ENCODE peak calls at places on chromosomes 13 and 19, in eight cellular contexts. D is uterus, E is tibial nerve, Z is NB4, N is esophagus squamous epithelium, Q is upper lobe of left lung, F is lower leg skin, W is H54. G is an unnamed sample.

GRCh38 chr13:46168818-46169217 is 13.2 kb downstream of the LCP1 start:
- DNase-seq in W (no peak), E (no peak), N (no peak), D (no peak), Q (no peak), F (no peak), Z (peak; percentile 78), G (peak; percentile 22)

GRCh38 chr13:33307820-33308219 is 22.3 kb upstream of the STARD13 start:
- DNase-seq in E (no peak), F (no peak), D (no peak), Z (no peak), N (no peak), W (no peak), Q (no peak), G (no peak)

GRCh38 chr13:54402495-54402894 is 1373.9 kb downstream of the OLFM4 start:
- DNase-seq in F (no peak), D (no peak), Q (no peak), Z (no peak), E (no peak), N (no peak), W (no peak), G (no peak)

GRCh38 chr13:48630291-48630690 is 23.4 kb upstream of the CYSLTR2 start:
- DNase-seq in Z (no peak), F (no peak), N (no peak), W (no peak), D (no peak), Q (no peak), E (no peak), G (no peak)

GRCh38 chr13:110345266-110345665 is 38.2 kb downstream of the COL4A2 start:
- DNase-seq in N (no peak), F (no peak), Z (no peak), W (no peak), E (no peak), Q (no peak), D (peak; percentile 8), G (no peak)

GRCh38 chr19:50383307-50383851 is 768 bp upstream of the POLD1 start:
- DNase-seq in Q (no peak), Z (no peak), D (no peak), E (peak; percentile 11), F (no peak), W (no peak), N (no peak), G (no peak)

GRCh38 chr13:72166102-72166660 is 299.2 kb upstream of the DACH1 start:
- DNase-seq in D (no peak), Z (no peak), E (no peak), F (no peak), W (no peak), N (no peak), Q (no peak), G (peak; percentile 4)

GRCh38 chr19:2555422-2556220 is 79.7 kb downstream of the GADD45B start:
- DNase-seq in E (no peak), N (no peak), Q (no peak), Z (no peak), W (no peak), D (no peak), F (no peak), G (no peak)

GRCh38 chr19:10209305-10209704 is 14.6 kb upstream of the DNMT1 start:
- DNase-seq in Q (no peak), E (no peak), D (no peak), F (no peak), W (no peak), Z (peak; percentile 55), N (no peak), G (no peak)

GRCh38 chr19:57249329-57249728 is 8.9 kb downstream of the ZNF805 start:
- DNase-seq in D (no peak), F (no peak), Z (no peak), E (no peak), Q (no peak), W (no peak), N (no peak), G (no peak)
- TF ChIP-seq POLR2A in D (no peak), F (no peak), Z (no peak), E (no peak), Q (no peak), W (no peak), N (no peak), G (no peak)

GRCh38 chr19:17602217-17602616 is 46.8 kb downstream of the COLGALT1 start:
- DNase-seq in W (no peak), N (no peak), Q (no peak), F (no peak), E (no peak), D (no peak), Z (no peak), G (no peak)

GRCh38 chr19:17604372-17605025 is 49.0 kb downstream of the COLGALT1 start:
- DNase-seq in Z (no peak), F (no peak), N (no peak), D (no peak), Q (no peak), W (no peak), E (no peak), G (no peak)

GRCh38 chr19:17602872-17603552 is 47.6 kb downstream of the COLGALT1 start:
- DNase-seq in Q (no peak), W (no peak), Z (no peak), F (no peak), E (no peak), N (no peak), D (no peak), G (no peak)

GRCh38 chr19:17601683-17602082 is 46.2 kb downstream of the COLGALT1 start:
- DNase-seq in F (no peak), Q (no peak), W (no peak), D (no peak), Z (no peak), E (no peak), N (no peak), G (no peak)

GRCh38 chr19:17598953-17599352 is 43.5 kb downstream of the COLGALT1 start:
- DNase-seq in E (no peak), W (no peak), Q (no peak), Z (peak; percentile 28), N (no peak), F (no peak), D (no peak), G (no peak)
- TF ChIP-seq POLR2A in E (no peak), W (no peak), Q (no peak), Z (no peak), N (no peak), F (no peak), D (no peak), G (no peak)

DNA sequence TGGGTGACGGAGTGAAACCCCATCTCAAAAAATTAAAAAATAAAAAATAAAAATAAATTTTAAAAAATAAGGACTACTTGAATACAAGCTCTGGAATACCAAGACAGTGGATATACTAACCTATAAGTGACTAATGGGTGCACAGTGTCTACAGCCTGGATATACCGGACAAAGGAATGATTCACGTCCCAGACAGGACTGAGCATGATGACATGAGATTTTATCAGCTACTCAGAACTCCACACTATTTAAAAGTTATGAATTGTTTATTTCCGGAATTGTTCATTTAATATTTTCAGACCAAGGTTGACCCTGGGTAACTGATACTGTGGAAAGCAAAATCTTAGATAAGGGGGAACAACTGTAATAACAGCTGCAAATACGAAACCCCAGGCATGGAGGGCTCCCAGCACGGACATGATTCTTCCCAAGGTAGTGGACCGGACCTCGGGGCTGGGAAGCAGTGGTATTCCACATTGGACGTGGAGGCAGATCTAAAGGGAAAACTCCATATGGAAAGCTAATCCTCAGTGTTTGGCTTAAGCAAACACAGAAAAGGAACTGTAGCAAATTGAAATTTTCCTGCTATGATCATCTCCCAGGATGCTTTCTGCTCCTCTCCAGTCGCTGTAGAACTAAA is 102.6 kb upstream of the TSHZ3 start:
- DNase-seq in W (peak; percentile 29), F (no peak), N (no peak), Z (no peak), D (no peak), E (no peak), Q (no peak), G (no peak)
- TF ChIP-seq POLR2A in W (no peak), F (no peak), N (no peak), Z (no peak), D (no peak), E (no peak), Q (no peak), G (no peak)

DNA sequence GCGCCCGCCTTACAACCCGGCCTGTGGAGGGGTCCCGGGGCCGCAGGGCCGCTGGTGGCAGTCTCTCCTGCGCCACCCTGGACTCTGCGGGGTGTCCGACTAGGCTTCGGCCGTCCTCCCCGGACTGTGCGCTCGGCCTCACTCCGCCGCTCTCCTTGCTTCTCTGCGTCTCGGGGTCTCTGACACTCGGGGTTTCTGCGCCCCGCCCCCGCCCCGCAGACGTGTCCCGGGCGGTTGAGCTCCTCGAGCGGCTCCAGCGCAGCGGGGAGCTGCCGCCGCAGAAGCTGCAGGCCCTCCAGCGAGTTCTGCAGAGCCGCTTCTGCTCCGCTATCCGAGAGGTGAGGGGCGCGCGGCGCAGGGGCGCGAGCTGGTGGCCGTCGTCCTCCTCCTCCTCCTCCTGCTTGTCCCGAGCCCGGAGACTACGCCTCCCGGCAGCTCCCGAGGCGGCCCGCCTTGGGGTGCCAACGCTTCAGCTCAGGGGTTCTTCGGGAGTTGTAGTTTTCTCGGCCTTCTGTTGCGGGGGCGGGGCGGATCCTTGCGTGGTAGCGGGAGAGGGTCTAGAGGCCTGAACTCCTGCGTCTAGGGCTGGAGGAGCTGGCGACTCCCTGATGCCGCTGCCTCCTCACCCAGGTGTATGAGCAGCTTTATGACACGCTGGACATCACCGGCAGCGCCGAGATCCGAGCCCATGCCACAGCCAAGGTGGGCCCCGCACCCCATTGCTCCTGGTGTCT is 627 bp downstream of the LIN7B start:
- DNase-seq in W (no peak), Z (peak; percentile 74), Q (peak; percentile 69), E (peak; percentile 36), D (peak; percentile 54), N (no peak), F (peak; percentile 52), G (peak; percentile 56)
- TF ChIP-seq POLR2A in W (no peak), Z (no peak), Q (no peak), E (no peak), D (peak; percentile 32), N (no peak), F (no peak), G (no peak)

DNA sequence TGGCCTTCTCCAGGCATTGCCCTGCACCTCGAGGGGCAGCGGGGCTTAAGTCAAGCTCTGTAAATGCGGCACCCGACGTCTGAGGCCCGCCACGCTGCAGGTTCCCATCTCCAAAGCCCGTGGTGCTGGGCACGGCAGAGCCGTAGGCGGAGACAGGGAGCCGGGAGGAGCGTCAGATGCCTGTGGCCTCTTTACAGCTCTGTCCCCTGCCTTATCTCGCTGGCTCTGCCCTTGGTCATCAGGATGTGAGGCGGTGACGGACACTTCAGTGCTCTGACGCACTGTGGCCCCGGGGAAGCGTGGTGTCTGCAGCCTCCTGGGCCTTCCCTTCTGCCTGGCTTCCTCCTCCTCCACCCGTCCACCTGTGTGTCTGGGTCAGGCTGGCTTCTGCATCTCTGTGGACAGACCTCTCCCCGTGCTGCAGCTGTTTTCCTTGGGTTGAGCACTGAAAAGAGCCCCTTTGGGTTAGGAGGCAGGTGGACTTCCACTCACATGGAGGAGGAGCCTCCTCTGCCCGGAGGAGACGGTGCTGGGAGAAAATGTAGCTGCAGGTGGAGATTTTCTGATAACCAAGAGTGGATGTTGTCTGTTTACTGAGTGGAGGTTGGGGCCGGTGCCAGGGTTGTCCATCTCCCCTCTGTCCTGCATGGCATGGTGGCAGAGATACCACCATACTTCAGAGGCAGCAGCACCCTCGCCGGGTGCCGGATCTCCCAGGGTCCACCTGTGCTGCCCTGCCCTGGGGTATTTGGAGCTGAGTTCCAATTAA is 14.6 kb downstream of the MCF2L start:
- DNase-seq in E (no peak), Q (no peak), W (no peak), Z (no peak), F (no peak), N (no peak), D (no peak), G (no peak)
- TF ChIP-seq POLR2A in E (no peak), Q (no peak), W (no peak), Z (no peak), F (no peak), N (no peak), D (no peak), G (no peak)

GRCh38 chr19:58551577-58552471 is 3.1 kb downstream of the CHMP2A start:
- DNase-seq in Q (no peak), Z (peak; percentile 20), F (no peak), E (no peak), N (no peak), D (no peak), W (no peak), G (no peak)
- TF ChIP-seq POLR2A in Q (no peak), Z (no peak), F (no peak), E (no peak), N (no peak), D (no peak), W (no peak), G (no peak)

G was measured in erythroblast.